ENCODE peak calls at places on chromosome 9, in seven cellular contexts. A is HCT116, Y is PC-3, T is hepatocyte, D is SK-N-SH, I is GM23338, U is MM.1S. B is an unnamed sample. For H3K9me2, the result is how much of the 10 kb centered on the place peaks cover.

GRCh38 chr9:137242329-137243204 is 1.5 kb downstream of the TUBB4B start:
- DNase-seq in A (no peak), Y (no peak), T (no peak), D (no peak), I (no peak), U (no peak), B (no peak)

GRCh38 chr9:33988219-33988890 is 60.3 kb downstream of the UBAP2 start:
- DNase-seq in A (no peak), Y (peak), T (no peak), D (no peak), I (no peak), U (peak), B (no peak)

GRCh38 chr9:84711936-84712335 is 42.4 kb downstream of the NTRK2 start:
- DNase-seq in A (no peak), Y (peak), T (no peak), D (peak), I (no peak), U (no peak), B (no peak)

GRCh38 chr9:127987103-127987614 is 6.4 kb upstream of the EEIG1 start:
- DNase-seq in A (no peak), Y (peak), T (peak), D (no peak), I (no peak), U (no peak), B (no peak)

GRCh38 chr9:27276182-27277030 is 20.5 kb downstream of the EQTN start:
- DNase-seq in A (peak), Y (peak), T (peak), D (peak), I (peak), U (peak), B (peak)

GRCh38 chr9:99184073-99184426 is 37.7 kb downstream of the ALG2 start:
- DNase-seq in A (no peak), Y (no peak), T (no peak), D (no peak), I (no peak), U (no peak), B (no peak)

GRCh38 chr9:129640086-129640870 is 1.7 kb downstream of the ASB6 start:
- DNase-seq in A (no peak), Y (no peak), T (no peak), D (peak), I (no peak), U (no peak), B (no peak)

GRCh38 chr9:98536542-98537173 is 172.1 kb downstream of the GABBR2 start:
- DNase-seq in A (no peak), Y (peak), T (peak), D (no peak), I (peak), U (no peak), B (peak)

GRCh38 chr9:26971721-26972120 is 15.5 kb downstream of the IFT74 start:
- DNase-seq in A (no peak), Y (no peak), T (no peak), D (no peak), I (no peak), U (no peak), B (no peak)

GRCh38 chr9:69171049-69171448 is 3.0 kb upstream of the TJP2 start:
- DNase-seq in A (no peak), Y (peak), T (peak), D (no peak), I (no peak), U (no peak), B (no peak)

GRCh38 chr9:93071464-93071863 is 13.0 kb downstream of the SUSD3 start:
- DNase-seq in A (peak), Y (peak), T (no peak), D (peak), I (peak), U (no peak), B (peak)
- TF ChIP-seq EZH2phosphoT487 in A (no peak), Y (no peak), T (no peak), D (no peak), I (no peak), U (no peak), B (no peak)

DNA sequence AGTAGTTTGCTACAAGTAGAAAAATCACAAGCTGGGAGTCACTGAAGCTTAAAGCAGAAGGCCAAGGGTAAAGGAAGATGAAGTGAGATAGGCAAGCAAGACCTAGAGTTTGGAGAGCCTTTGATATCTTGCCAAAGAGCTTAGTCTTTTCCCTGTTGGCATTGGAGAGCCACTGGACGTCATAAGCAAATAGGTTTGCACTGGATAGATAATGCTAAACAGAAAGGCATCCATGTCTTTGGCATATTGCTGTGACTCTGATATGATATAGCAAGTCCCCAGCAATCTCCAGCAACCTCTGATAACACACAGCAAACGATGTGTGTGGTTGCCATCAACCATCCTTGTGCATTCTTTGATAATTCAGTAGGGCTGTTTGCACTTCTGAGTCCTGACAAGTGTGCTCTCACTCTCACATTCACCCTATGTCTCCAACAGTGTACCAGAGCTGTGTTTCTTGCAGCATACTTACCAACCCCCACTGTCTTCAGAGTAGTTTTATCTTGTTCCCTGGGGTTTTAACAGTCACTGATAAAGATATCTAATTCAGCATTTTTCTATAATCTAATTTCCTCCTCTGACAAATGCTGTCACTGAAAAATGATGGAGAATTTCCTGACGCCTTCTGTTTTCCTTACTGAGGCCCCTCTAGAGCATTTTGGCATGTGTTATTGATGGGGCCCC is 16.9 kb upstream of the FREM1 start:
- DNase-seq in A (no peak), Y (no peak), T (no peak), D (peak), I (no peak), U (no peak), B (no peak)
- H3K9me2 ChIP-seq in A (under half), Y (under half), T (under half), D (under half), I (under half), U (under half), B (under half)

GRCh38 chr9:16726023-16726422 is 144.4 kb downstream of the BNC2 start:
- DNase-seq in A (no peak), Y (peak), T (peak), D (peak), I (peak), U (peak), B (no peak)
- TF ChIP-seq CTCF in A (no peak), Y (peak), T (peak), D (peak), I (no peak), U (no peak), B (no peak)

DNA sequence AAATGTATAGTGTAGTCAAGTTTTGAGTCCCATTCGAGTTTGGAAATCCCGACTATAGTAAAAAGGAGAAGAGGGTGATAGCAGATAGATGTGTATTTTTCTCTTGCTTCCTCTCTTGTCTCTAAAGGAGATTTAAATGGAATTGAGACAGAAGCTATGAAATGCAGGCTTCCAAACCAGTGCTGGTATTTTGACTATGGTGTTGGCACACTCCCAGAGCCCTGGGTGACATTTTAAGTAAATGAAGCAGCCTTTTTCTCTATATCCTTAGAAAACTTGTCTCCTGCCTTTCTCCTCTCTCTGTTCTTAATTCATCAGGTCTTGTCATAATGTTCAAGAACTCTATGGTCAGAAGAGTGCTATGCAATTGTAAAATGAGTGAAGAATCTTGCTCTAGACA is 17.7 kb upstream of the AUH start:
- DNase-seq in A (no peak), Y (no peak), T (no peak), D (no peak), I (no peak), U (no peak), B (no peak)
- TF ChIP-seq EZH2phosphoT487 in A (no peak), Y (no peak), T (no peak), D (no peak), I (no peak), U (no peak), B (no peak)

DNA sequence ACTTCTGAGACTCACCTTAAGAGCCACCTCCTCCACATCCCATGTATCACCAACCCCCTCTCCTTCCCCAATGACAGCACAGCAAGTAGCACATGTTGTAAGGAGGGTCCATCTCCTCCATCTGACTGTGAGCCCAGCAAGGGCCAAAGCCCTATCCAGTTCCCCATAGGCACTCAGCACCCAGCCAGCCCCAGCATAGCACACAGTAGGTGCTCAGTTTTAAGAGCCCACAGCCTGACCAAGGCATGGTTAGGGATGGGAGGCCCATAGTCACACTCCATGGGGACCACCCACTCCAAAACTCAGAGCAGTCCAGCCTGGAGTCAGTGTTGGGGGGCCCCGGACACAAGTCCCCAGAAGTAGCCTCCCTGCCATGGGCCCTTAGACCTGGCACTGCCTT is 205.7 kb downstream of the CDK5RAP2 start:
- DNase-seq in A (no peak), Y (no peak), T (no peak), D (no peak), I (no peak), U (no peak), B (no peak)
- H3K9me2 ChIP-seq in A (under half), Y (under half), T (under half), D (under half), I (under half), U (under half), B (under half)

GRCh38 chr9:35734096-35734495 is 1.6 kb downstream of the CREB3 start:
- DNase-seq in A (no peak), Y (no peak), T (no peak), D (no peak), I (no peak), U (no peak), B (no peak)

GRCh38 chr9:35733109-35733541 is 659 bp downstream of the CREB3 start:
- DNase-seq in A (peak), Y (peak), T (peak), D (peak), I (peak), U (peak), B (peak)

GRCh38 chr9:35731415-35732184 is 395 bp downstream of the TLN1 start:
- DNase-seq in A (no peak), Y (no peak), T (no peak), D (no peak), I (peak), U (no peak), B (no peak)

GRCh38 chr9:35730486-35730854 is 1.5 kb downstream of the TLN1 start:
- DNase-seq in A (no peak), Y (no peak), T (no peak), D (no peak), I (no peak), U (no peak), B (no peak)

GRCh38 chr9:35732185-35733108 is at the start of the genes CREB3 and TLN1:
- DNase-seq in A (peak), Y (peak), T (peak), D (peak), I (peak), U (peak), B (peak)
- TF ChIP-seq CTCF in A (no peak), Y (peak), T (no peak), D (peak), I (no peak), U (peak), B (peak)

B was measured in OCI-LY7.